ENCODE peak calls at places on chromosomes 1 and 21, in four cellular contexts. F is ELF-1, D is heart right ventricle, C is brain microvascular endothelial cell. V is an unnamed sample.

GRCh38 chr1:172054172-172054571 is 212.9 kb downstream of the DNM3 start:
- DNase-seq in F (no peak), D (no peak), C (no peak), V (no peak)

GRCh38 chr21:34499116-34499515 is 12.9 kb downstream of the KCNE1 start:
- DNase-seq in F (peak), D (no peak), C (no peak), V (no peak)

GRCh38 chr1:42176902-42177519 is 12.5 kb upstream of the GUCA2A start:
- DNase-seq in F (peak), D (no peak), C (peak), V (peak)

GRCh38 chr1:57422271-57423134 is 1.4 kb downstream of the DAB1 start:
- DNase-seq in F (peak), D (no peak), C (peak), V (no peak)

GRCh38 chr1:69915347-69915746 is 290.0 kb downstream of the LRRC40 start:
- DNase-seq in F (no peak), D (no peak), C (no peak), V (no peak)

GRCh38 chr21:45407629-45408247 is 2.8 kb downstream of the COL18A1 start:
- DNase-seq in F (peak), D (no peak), C (no peak), V (no peak)

GRCh38 chr1:1073743-1074587 is at the start of gene RNF223:
- DNase-seq in F (peak), D (no peak), C (no peak), V (no peak)

GRCh38 chr1:234214911-234215892 is 158.1 kb upstream of the COA6 start:
- DNase-seq in F (peak), D (no peak), C (no peak), V (no peak)

GRCh38 chr21:41168391-41169257 is 664 bp downstream of the BACE2 start:
- DNase-seq in F (no peak), D (peak), C (peak), V (peak)

GRCh38 chr1:22362626-22363402 is 88.8 kb upstream of the ZBTB40 start:
- DNase-seq in F (no peak), D (no peak), C (no peak), V (no peak)

GRCh38 chr1:65963161-65963888 is 170.6 kb downstream of the PDE4B start:
- DNase-seq in F (no peak), D (no peak), C (no peak), V (no peak)

GRCh38 chr21:27062441-27062840 is 95.6 kb upstream of the ADAMTS5 start:
- DNase-seq in F (no peak), D (no peak), C (no peak), V (no peak)

GRCh38 chr21:25350056-25350455 is 257.2 kb downstream of the MRPL39 start:
- DNase-seq in F (no peak), D (no peak), C (peak), V (no peak)

GRCh38 chr1:2248127-2248826 is 20.2 kb downstream of the SKI start:
- DNase-seq in F (peak), D (no peak), C (no peak), V (no peak)

GRCh38 chr1:201648066-201648910 is 109.4 kb downstream of the NAV1 start:
- DNase-seq in F (peak), D (peak), C (peak), V (peak)

GRCh38 chr1:23150742-23151141 is 17.9 kb downstream of the LUZP1 start:
- DNase-seq in F (no peak), D (no peak), C (no peak), V (no peak)

GRCh38 chr1:21779613-21780521 is 3.1 kb downstream of the USP48 start:
- DNase-seq in F (no peak), D (no peak), C (no peak), V (no peak)

GRCh38 chr1:89590341-89591080 is 42.4 kb upstream of the LRRC8C start:
- DNase-seq in F (no peak), D (no peak), C (no peak), V (no peak)

GRCh38 chr1:20008391-20008841 is 29.0 kb upstream of the PLA2G2A start:
- DNase-seq in F (no peak), D (peak), C (no peak), V (no peak)

GRCh38 chr21:41640756-41641509 is 125.9 kb downstream of the RIPK4 start:
- DNase-seq in F (peak), D (no peak), C (no peak), V (peak)

GRCh38 chr1:151056574-151056973 is 2.8 kb downstream of the CDC42SE1 start:
- DNase-seq in F (no peak), D (no peak), C (no peak), V (no peak)

GRCh38 chr1:203172184-203173115 is 3.2 kb downstream of the MYBPH start:
- DNase-seq in F (peak), D (peak), C (peak), V (peak)

GRCh38 chr21:17903029-17903806 is 84.1 kb upstream of the C21orf91 start:
- DNase-seq in F (no peak), D (no peak), C (no peak), V (no peak)

GRCh38 chr1:196393742-196394141 is 214.5 kb downstream of the KCNT2 start:
- DNase-seq in F (no peak), D (no peak), C (peak), V (no peak)

GRCh38 chr1:155940993-155941844 is at the start of gene RXFP4:
- DNase-seq in F (no peak), D (no peak), C (no peak), V (no peak)

GRCh38 chr1:35633526-35633925 is 7.8 kb downstream of the PSMB2 start:
- DNase-seq in F (no peak), D (no peak), C (no peak), V (no peak)

GRCh38 chr1:224067621-224068457 is 46.1 kb upstream of the FBXO28 start:
- DNase-seq in F (no peak), D (no peak), C (peak), V (no peak)

GRCh38 chr1:223504741-223505140 is 111.5 kb downstream of the CCDC185 start:
- DNase-seq in F (no peak), D (no peak), C (peak), V (no peak)

GRCh38 chr1:161226320-161226711 is 456 bp downstream of the TOMM40L start:
- DNase-seq in F (no peak), D (no peak), C (no peak), V (no peak)

GRCh38 chr1:226589008-226589733 is 40.6 kb downstream of the STUM start:
- DNase-seq in F (peak), D (no peak), C (no peak), V (no peak)

GRCh38 chr1:92399076-92399475 is 87.6 kb downstream of the GFI1 start:
- DNase-seq in F (no peak), D (no peak), C (no peak), V (no peak)

V was measured in A549.